ENCODE peak calls at places on chromosome 7, in four cellular contexts. W, U, E and A are unnamed samples.

GRCh38 chr7:146053492-146053891 is 63.1 kb upstream of the CNTNAP2 start:
- DNase-seq in W (no peak), U (no peak), E (no peak), A (no peak)

GRCh38 chr7:40499718-40500117 is 364.9 kb downstream of the SUGCT start:
- DNase-seq in W (no peak), U (no peak), E (no peak), A (no peak)

GRCh38 chr7:87220026-87220733 is 648 bp upstream of the TMEM243 start:
- DNase-seq in W (peak; percentile 91), U (peak; percentile 90), E (peak; percentile 87), A (peak; percentile 84)

GRCh38 chr7:35255909-35256876 is 2.3 kb upstream of the TBX20 start:
- DNase-seq in W (no peak), U (no peak), E (no peak), A (no peak)

GRCh38 chr7:27300401-27300800 is 57.8 kb downstream of the EVX1 start:
- DNase-seq in W (no peak), U (no peak), E (no peak), A (no peak)

GRCh38 chr7:112510032-112510742 is 29.4 kb downstream of the LSMEM1 start:
- DNase-seq in W (no peak), U (no peak), E (no peak), A (no peak)

GRCh38 chr7:28700790-28701203 is 257.3 kb downstream of the TRIL start:
- DNase-seq in W (peak; percentile 42), U (no peak), E (no peak), A (no peak)

GRCh38 chr7:53214463-53214862 is 179.0 kb downstream of the POM121L12 start:
- DNase-seq in W (no peak), U (no peak), E (no peak), A (no peak)

GRCh38 chr7:1046722-1047679 is 2.7 kb downstream of the GPR146 start:
- DNase-seq in W (no peak), U (peak; percentile 59), E (no peak), A (peak; percentile 69)

GRCh38 chr7:139061416-139061815 is 25.6 kb upstream of the ZC3HAV1L start:
- DNase-seq in W (no peak), U (no peak), E (no peak), A (no peak)

GRCh38 chr7:28165971-28166955 is 14.3 kb downstream of the JAZF1 start:
- DNase-seq in W (no peak), U (no peak), E (no peak), A (no peak)

GRCh38 chr7:120731276-120731675 is 126.7 kb downstream of the TSPAN12 start:
- DNase-seq in W (no peak), U (no peak), E (no peak), A (no peak)

GRCh38 chr7:25454562-25455031 is 226.3 kb upstream of the NPVF start:
- DNase-seq in W (no peak), U (peak; percentile 11), E (no peak), A (no peak)

GRCh38 chr7:158109364-158110033 is 478.1 kb downstream of the PTPRN2 start:
- DNase-seq in W (no peak), U (no peak), E (no peak), A (no peak)

GRCh38 chr7:66631471-66631870 is 2.8 kb downstream of the KCTD7 start:
- DNase-seq in W (no peak), U (no peak), E (no peak), A (no peak)

GRCh38 chr7:66629659-66630058 is 978 bp downstream of the KCTD7 start:
- DNase-seq in W (no peak), U (no peak), E (no peak), A (no peak)

GRCh38 chr7:66629222-66629658 is 559 bp downstream of the KCTD7 start:
- DNase-seq in W (no peak), U (peak; percentile 26), E (peak; percentile 54), A (peak; percentile 57)

GRCh38 chr7:66628361-66629221 is at the start of gene KCTD7:
- DNase-seq in W (peak; percentile 97), U (peak; percentile 98), E (peak; percentile 99), A (peak; percentile 99)

GRCh38 chr7:66630529-66630928 is 1.8 kb downstream of the KCTD7 start:
- DNase-seq in W (no peak), U (no peak), E (no peak), A (no peak)
- H3K4me1 ChIP-seq in W (peaks cover 8% of the 10 kb centered on the region), U (peaks cover 39% of the 10 kb centered on the region), E (peaks cover 3% of the 10 kb centered on the region), A (peaks cover 12% of the 10 kb centered on the region)

GRCh38 chr7:105721571-105722104 is 140.3 kb upstream of the EFCAB10 start:
- DNase-seq in W (no peak), U (no peak), E (no peak), A (no peak)

GRCh38 chr7:105719919-105720318 is 138.6 kb upstream of the EFCAB10 start:
- DNase-seq in W (no peak), U (no peak), E (no peak), A (no peak)

GRCh38 chr7:105715528-105715927 is 134.2 kb upstream of the EFCAB10 start:
- DNase-seq in W (no peak), U (no peak), E (no peak), A (no peak)

GRCh38 chr7:105718511-105718925 is 137.2 kb upstream of the EFCAB10 start:
- DNase-seq in W (no peak), U (no peak), E (peak; percentile 51), A (no peak)

DNA sequence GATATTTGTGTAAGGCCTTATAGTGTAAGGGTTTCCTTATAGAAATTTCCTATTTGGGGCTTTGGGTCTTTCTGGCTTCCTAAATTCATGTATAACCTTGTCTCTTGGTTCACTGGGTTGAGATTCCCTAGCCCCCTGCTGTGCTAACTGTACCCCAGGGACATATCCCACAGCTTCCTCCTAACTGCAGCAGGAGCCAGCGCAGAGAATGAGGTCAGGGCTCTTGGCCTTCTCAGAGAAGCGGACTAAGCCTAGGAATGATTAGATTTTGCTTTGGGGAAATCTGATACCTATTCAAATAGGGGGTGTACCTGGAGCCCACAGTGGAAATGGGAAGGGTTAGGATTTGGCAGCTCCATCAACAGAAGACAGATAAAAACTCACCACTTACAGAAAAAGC is 138.1 kb upstream of the EFCAB10 start:
- DNase-seq in W (peak; percentile 37), U (no peak), E (no peak), A (no peak)
- H3K4me3 ChIP-seq in W (no peak overlapping the region), U (no peak overlapping the region), E (no peak overlapping the region), A (no peak overlapping the region)

GRCh38 chr7:22267989-22268615 is 88.9 kb downstream of the RAPGEF5 start:
- DNase-seq in W (no peak), U (no peak), E (no peak), A (no peak)

GRCh38 chr7:22270371-22270770 is 86.6 kb downstream of the RAPGEF5 start:
- DNase-seq in W (no peak), U (no peak), E (no peak), A (no peak)

GRCh38 chr7:22271311-22271710 is 85.6 kb downstream of the RAPGEF5 start:
- DNase-seq in W (no peak), U (no peak), E (no peak), A (no peak)

GRCh38 chr7:22269057-22269456 is 87.9 kb downstream of the RAPGEF5 start:
- DNase-seq in W (peak; percentile 46), U (no peak), E (no peak), A (no peak)

GRCh38 chr7:22269963-22270362 is 87.0 kb downstream of the RAPGEF5 start:
- DNase-seq in W (no peak), U (peak; percentile 87), E (no peak), A (peak; percentile 69)
- H3K4me1 ChIP-seq in W (peaks cover 44% of the 10 kb centered on the region), U (peaks cover 12% of the 10 kb centered on the region), E (no peaks in the 10 kb centered on the region), A (peaks cover 18% of the 10 kb centered on the region)

DNA sequence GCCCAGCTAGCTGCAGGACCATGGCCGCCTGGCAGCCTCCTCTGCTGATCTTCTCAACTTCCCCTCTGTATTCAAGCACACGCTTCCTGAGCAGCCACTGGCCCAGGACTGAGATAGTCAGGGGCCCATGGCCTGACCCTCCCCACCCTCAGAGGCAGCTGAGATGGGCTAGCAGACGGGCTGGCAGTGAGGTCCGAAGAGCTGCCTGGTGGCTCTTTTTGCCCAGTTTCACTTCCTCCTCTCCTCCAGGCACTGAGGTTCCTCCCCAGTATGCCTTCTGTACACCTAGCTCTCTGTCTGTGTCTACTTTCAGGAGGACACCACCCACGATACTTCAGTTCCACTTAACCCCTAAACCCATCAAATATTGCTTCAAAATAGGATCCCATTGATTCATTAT is 395.6 kb downstream of the TNS3 start:
- DNase-seq in W (no peak), U (no peak), E (no peak), A (no peak)
- H3K4me3 ChIP-seq in W (no peak overlapping the region), U (no peak overlapping the region), E (no peak overlapping the region), A (no peak overlapping the region)

GRCh38 chr7:92627956-92628355 is 37.8 kb upstream of the FAM133B start:
- DNase-seq in W (no peak), U (no peak), E (no peak), A (no peak)

GRCh38 chr7:92631830-92632487 is 41.8 kb upstream of the FAM133B start:
- DNase-seq in W (no peak), U (no peak), E (no peak), A (no peak)

GRCh38 chr7:92631067-92631829 is 41.1 kb upstream of the FAM133B start:
- DNase-seq in W (no peak), U (no peak), E (no peak), A (no peak)

GRCh38 chr7:92632791-92633190 is 42.6 kb upstream of the FAM133B start:
- DNase-seq in W (no peak), U (no peak), E (no peak), A (no peak)

DNA sequence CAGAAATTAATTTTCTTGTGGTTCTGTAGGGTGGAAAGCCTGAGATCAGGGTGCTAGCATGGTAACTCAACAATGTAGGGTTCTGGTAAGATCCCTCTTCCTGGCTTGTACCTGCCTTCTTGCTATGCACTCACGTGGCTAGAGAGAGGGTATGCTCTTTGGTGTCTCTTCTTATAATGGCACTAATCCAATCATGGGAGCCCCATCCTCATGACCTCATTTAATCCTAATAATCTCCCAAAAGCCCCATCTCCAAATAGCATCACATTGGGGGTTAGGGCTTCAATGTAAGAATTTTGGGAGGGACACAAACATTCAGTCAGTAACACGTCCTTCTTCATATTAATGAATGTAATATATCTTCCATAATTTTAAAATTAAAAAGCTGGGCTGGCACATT is 39.6 kb upstream of the FAM133B start:
- DNase-seq in W (no peak), U (no peak), E (no peak), A (no peak)
- H3K4me1 ChIP-seq in W (peaks cover 36% of the 10 kb centered on the region), U (peaks cover 32% of the 10 kb centered on the region), E (peaks cover 6% of the 10 kb centered on the region), A (peaks cover 20% of the 10 kb centered on the region)

DNA sequence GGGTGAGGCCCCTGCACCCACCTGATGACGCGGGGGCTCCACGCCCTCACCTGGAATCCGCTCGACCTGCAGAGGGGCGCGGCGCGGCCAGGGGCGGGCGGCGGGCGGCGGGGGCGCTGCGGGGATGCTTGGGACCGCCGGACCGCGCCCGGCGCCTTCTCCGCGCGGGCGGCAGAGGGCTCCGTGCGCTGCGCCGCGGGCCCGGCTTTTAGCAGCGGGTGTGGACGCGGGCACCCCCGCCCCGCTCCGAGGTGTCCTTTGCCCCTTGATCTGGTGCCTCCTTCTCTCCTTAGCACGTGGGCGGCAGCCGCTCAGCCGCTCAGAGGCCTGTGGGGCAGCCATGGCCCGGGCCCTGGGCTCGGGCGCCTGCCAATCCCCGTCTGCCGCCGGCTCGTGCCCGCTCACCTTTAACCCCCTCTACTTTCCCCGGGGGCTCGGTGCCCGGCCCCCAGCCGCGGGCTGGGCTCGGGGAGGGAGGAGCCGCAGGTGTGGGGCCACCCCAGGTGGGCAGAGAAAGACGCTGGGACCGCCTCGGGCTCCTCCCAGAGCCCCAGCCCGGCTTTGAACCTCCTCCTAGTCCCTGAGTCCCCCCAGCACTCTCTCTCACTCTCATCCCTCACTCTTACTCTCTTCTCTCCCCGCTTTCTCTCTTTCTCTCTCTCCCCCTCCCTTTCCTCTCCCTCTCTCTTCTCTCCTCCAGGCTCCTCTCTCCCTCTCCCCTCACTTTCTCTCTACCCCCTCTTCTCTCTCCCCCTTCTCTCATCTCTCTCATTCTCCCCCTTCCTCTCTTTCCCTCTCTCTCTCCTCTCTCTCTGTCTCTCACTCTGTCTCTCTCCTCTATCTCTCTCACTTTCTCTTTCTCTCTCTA is 19.7 kb upstream of the VPS37D start:
- DNase-seq in W (no peak), U (peak; percentile 83), E (peak; percentile 42), A (peak; percentile 80)
- H3K4me3 ChIP-seq in W (peak overlapping the region; percentile 62), U (peak overlapping the region; percentile 15), E (peak overlapping the region; percentile 21), A (no peak overlapping the region)